ENCODE peak calls at places on chromosome 22, in four cellular contexts. V is ovary, K is IMR-90, U is NCI-H1694. J is an unnamed sample.

GRCh38 chr22:35039625-35040024 is 26.3 kb upstream of the ISX start:
- DNase-seq in V (no peak), K (no peak), U (no peak), J (peak; percentile 2)

GRCh38 chr22:24593810-24594568 is 1.1 kb upstream of the LRRC75B start:
- DNase-seq in V (peak; percentile 41), U (no peak), K (no peak), J (no peak)

GRCh38 chr22:43628253-43628649 is 183.9 kb downstream of the EFCAB6 start:
- DNase-seq in U (no peak), K (no peak), V (peak; percentile 75), J (no peak)

GRCh38 chr22:36435516-36436415 is 45.7 kb downstream of the TXN2 start:
- DNase-seq in K (no peak), V (no peak), U (no peak), J (no peak)

GRCh38 chr22:20247010-20247505 is 21.1 kb downstream of the RTN4R start:
- DNase-seq in K (peak; percentile 39), V (no peak), U (no peak), J (no peak)

GRCh38 chr22:50150161-50151129 is 20.1 kb upstream of the PANX2 start:
- DNase-seq in V (no peak), U (peak; percentile 86), K (peak; percentile 35), J (no peak)

GRCh38 chr22:27670701-27671412 is 130.7 kb downstream of the MN1 start:
- DNase-seq in U (no peak), K (no peak), V (no peak), J (peak; percentile 21)

GRCh38 chr22:36471341-36471821 is 10.1 kb downstream of the TXN2 start:
- DNase-seq in V (no peak), K (peak; percentile 60), U (no peak), J (peak; percentile 77)

GRCh38 chr22:27461470-27461869 is 340.1 kb downstream of the MN1 start:
- DNase-seq in U (no peak), K (peak; percentile 92), V (no peak), J (peak; percentile 96)

GRCh38 chr22:28030442-28030841 is 111.4 kb upstream of the PITPNB start:
- DNase-seq in U (no peak), V (no peak), K (peak; percentile 31), J (no peak)

GRCh38 chr22:19892925-19893324 is 38.3 kb upstream of the GNB1L start:
- DNase-seq in K (peak; percentile 33), U (no peak), V (no peak), J (no peak)

GRCh38 chr22:49132009-49132408 is 695.7 kb downstream of the BRD1 start:
- DNase-seq in K (no peak), V (no peak), U (no peak), J (no peak)

GRCh38 chr22:22239311-22239939 is 5.2 kb upstream of the VPREB1 start:
- DNase-seq in V (no peak), K (no peak), U (no peak), J (no peak)

GRCh38 chr22:20983081-20983745 is 1.1 kb downstream of the LZTR1 start:
- DNase-seq in V (no peak), K (peak; percentile 18), U (no peak), J (peak; percentile 57)

GRCh38 chr22:49807780-49808708 is 19.6 kb downstream of the BRD1 start:
- DNase-seq in K (no peak), U (no peak), V (no peak), J (no peak)

GRCh38 chr22:29946220-29946619 is 63.2 kb downstream of the MTMR3 start:
- DNase-seq in U (no peak), V (no peak), K (no peak), J (no peak)